ENCODE peak calls at places on chromosomes 1 and 21, in eight cellular contexts. One of them, this sample, is unnamed.

GRCh38 chr1:218742478-218743260 is 397.5 kb downstream of the TGFB2 start:
- DNase-seq in BJ: no peak
- DNase-seq in Panc1: no peak
- DNase-seq in EL: no peak
- DNase-seq in sciatic nerve: no peak
- DNase-seq in Caco-2: no peak
- DNase-seq in GM03348: no peak
- DNase-seq in GM12891: no peak
- DNase-seq in this sample: no peak

GRCh38 chr1:188027613-188028012 is 1198.9 kb downstream of the PLA2G4A start:
- DNase-seq in BJ: peak; percentile 26
- DNase-seq in Panc1: peak; percentile 96
- DNase-seq in EL: peak; percentile 88
- DNase-seq in sciatic nerve: no peak
- DNase-seq in Caco-2: no peak
- DNase-seq in GM03348: no peak
- DNase-seq in GM12891: no peak
- DNase-seq in this sample: peak; percentile 4

GRCh38 chr1:114340906-114341698 is 169.9 kb downstream of the TRIM33 start:
- DNase-seq in BJ: no peak
- DNase-seq in Panc1: no peak
- DNase-seq in EL: no peak
- DNase-seq in sciatic nerve: no peak
- DNase-seq in Caco-2: no peak
- DNase-seq in GM03348: no peak
- DNase-seq in GM12891: no peak
- DNase-seq in this sample: no peak

GRCh38 chr21:36852864-36853263 is 113.6 kb downstream of the HLCS start:
- DNase-seq in BJ: no peak
- DNase-seq in Panc1: no peak
- DNase-seq in EL: no peak
- DNase-seq in sciatic nerve: no peak
- DNase-seq in Caco-2: no peak
- DNase-seq in GM03348: no peak
- DNase-seq in GM12891: no peak
- DNase-seq in this sample: no peak

GRCh38 chr1:220077887-220078286 is 11.7 kb downstream of the BPNT1 start:
- DNase-seq in BJ: no peak
- DNase-seq in Panc1: no peak
- DNase-seq in EL: no peak
- DNase-seq in sciatic nerve: no peak
- DNase-seq in Caco-2: no peak
- DNase-seq in GM03348: no peak
- DNase-seq in GM12891: no peak
- DNase-seq in this sample: no peak

GRCh38 chr1:28927442-28928305 is 13.3 kb downstream of the EPB41 start:
- DNase-seq in BJ: peak; percentile 25
- DNase-seq in Panc1: no peak
- DNase-seq in EL: peak; percentile 13
- DNase-seq in sciatic nerve: no peak
- DNase-seq in Caco-2: no peak
- DNase-seq in GM03348: peak; percentile 24
- DNase-seq in GM12891: no peak
- DNase-seq in this sample: no peak

GRCh38 chr21:37655601-37656300 is 260.5 kb downstream of the KCNJ6 start:
- DNase-seq in BJ: no peak
- DNase-seq in Panc1: no peak
- DNase-seq in EL: peak; percentile 21
- DNase-seq in sciatic nerve: no peak
- DNase-seq in Caco-2: no peak
- DNase-seq in GM03348: no peak
- DNase-seq in GM12891: no peak
- DNase-seq in this sample: no peak

GRCh38 chr1:37556712-37557196 is at the start of gene DNALI1:
- DNase-seq in BJ: peak; percentile 44
- DNase-seq in Panc1: no peak
- DNase-seq in EL: peak; percentile 78
- DNase-seq in sciatic nerve: peak; percentile 91
- DNase-seq in Caco-2: peak; percentile 37
- DNase-seq in GM03348: peak; percentile 30
- DNase-seq in GM12891: peak; percentile 27
- DNase-seq in this sample: peak; percentile 92

GRCh38 chr1:115467196-115467595 is 129.1 kb upstream of the NGF start:
- DNase-seq in BJ: no peak
- DNase-seq in Panc1: no peak
- DNase-seq in EL: no peak
- DNase-seq in sciatic nerve: no peak
- DNase-seq in Caco-2: no peak
- DNase-seq in GM03348: no peak
- DNase-seq in GM12891: no peak
- DNase-seq in this sample: no peak

GRCh38 chr1:214126697-214127146 is 138.9 kb downstream of the PROX1 start:
- DNase-seq in BJ: no peak
- DNase-seq in Panc1: no peak
- DNase-seq in EL: no peak
- DNase-seq in sciatic nerve: no peak
- DNase-seq in Caco-2: no peak
- DNase-seq in GM03348: no peak
- DNase-seq in GM12891: no peak
- DNase-seq in this sample: no peak

GRCh38 chr1:231558711-231559205 is 30.3 kb downstream of the TSNAX start:
- DNase-seq in BJ: no peak
- DNase-seq in Panc1: no peak
- DNase-seq in EL: peak; percentile 23
- DNase-seq in sciatic nerve: no peak
- DNase-seq in Caco-2: no peak
- DNase-seq in GM03348: no peak
- DNase-seq in GM12891: no peak
- DNase-seq in this sample: no peak

This sample was measured in Ammon's horn.